ENCODE peak calls at places on chromosomes 6 and 20, in four cellular contexts. U is sigmoid colon, T is cardiac muscle cell, W is IMR-90. R is an unnamed sample.

GRCh38 chr20:34065260-34065659 is 46.8 kb downstream of the EIF2S2 start:
- DNase-seq in W (peak), T (no peak), U (no peak), R (peak)

GRCh38 chr6:10809098-10809497 is 29.2 kb downstream of the MAK start:
- DNase-seq in U (no peak), W (no peak), T (no peak), R (no peak)

GRCh38 chr20:19392344-19393140 is 180.1 kb downstream of the SLC24A3 start:
- DNase-seq in T (no peak), U (no peak), W (no peak), R (no peak)

GRCh38 chr6:169224185-169224695 is 29.4 kb downstream of the THBS2 start:
- DNase-seq in U (peak), W (peak), T (no peak), R (peak)

GRCh38 chr6:113847435-113847834 is 9.7 kb upstream of the MARCKS start:
- DNase-seq in T (no peak), U (no peak), W (peak), R (peak)

GRCh38 chr6:149140137-149140909 is 177.2 kb upstream of the TAB2 start:
- DNase-seq in U (no peak), T (no peak), W (no peak), R (no peak)

GRCh38 chr6:99618649-99619408 is 12.2 kb downstream of the PRDM13 start:
- DNase-seq in U (no peak), T (no peak), W (no peak), R (no peak)

GRCh38 chr6:112710710-112711109 is 363.6 kb downstream of the RFPL4B start:
- DNase-seq in W (no peak), T (no peak), U (no peak), R (no peak)

GRCh38 chr20:13611726-13612125 is 27.0 kb downstream of the TASP1 start:
- DNase-seq in T (no peak), U (no peak), W (no peak), R (no peak)

GRCh38 chr6:94751641-94752329 is 825.5 kb upstream of the MANEA start:
- DNase-seq in T (no peak), W (no peak), U (no peak), R (no peak)

GRCh38 chr20:63814833-63815612 is 16.0 kb downstream of the ZBTB46 start:
- DNase-seq in T (no peak), U (no peak), W (no peak), R (no peak)

GRCh38 chr6:13368716-13369115 is 40.4 kb upstream of the TBC1D7 start:
- DNase-seq in U (no peak), W (peak), T (no peak), R (peak)

GRCh38 chr20:41149679-41150131 is 12.4 kb downstream of the PLCG1 start:
- DNase-seq in W (peak), U (no peak), T (no peak), R (peak)

GRCh38 chr6:118867181-118867580 is 26.8 kb upstream of the ASF1A start:
- DNase-seq in U (no peak), W (peak), T (no peak), R (no peak)

GRCh38 chr6:20946037-20946436 is 411.8 kb downstream of the CDKAL1 start:
- DNase-seq in W (peak), U (no peak), T (no peak), R (peak)

GRCh38 chr6:6521961-6522360 is 66.6 kb upstream of the LY86 start:
- DNase-seq in T (no peak), U (no peak), W (no peak), R (no peak)

DNA sequence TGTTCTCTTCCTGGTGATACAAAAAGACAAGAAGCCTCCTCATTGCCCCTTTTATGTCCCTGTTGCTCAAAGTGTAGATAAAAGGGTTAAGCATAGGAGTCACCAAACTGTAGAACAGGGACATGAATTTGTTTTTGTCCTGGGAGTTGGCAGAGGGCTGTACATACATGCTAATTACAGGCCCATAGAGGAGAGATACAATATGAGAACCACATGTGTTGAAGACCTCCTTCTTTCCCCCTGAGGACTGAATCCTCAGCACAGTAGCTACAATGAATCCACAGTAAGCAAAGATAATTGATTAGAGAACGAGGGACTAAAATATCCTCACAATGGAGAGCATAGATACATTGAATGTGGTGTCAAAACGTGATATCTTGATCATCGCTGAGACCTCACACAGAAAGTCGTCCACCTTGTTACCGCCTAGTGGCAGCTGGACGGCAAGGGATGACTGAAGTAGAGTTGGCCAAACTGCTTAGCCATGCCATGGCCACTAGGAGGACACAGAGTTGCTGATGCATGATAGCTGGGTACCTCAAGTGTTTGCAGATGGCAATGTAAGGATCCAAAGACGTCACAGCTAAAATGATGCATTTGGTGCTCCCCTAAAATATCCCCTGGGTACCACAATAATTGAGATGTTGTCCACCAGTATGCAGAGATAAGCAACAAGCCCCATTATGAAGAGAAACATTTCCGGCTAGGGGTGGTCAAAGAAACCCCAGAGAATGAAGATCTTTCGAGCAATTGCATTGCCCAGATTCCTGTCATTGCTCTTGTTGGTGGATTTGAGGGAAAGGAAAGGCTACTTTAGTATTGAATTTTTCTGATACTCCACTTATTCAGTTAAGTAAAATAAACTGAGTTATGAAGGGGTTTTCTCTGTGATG is 15.0 kb downstream of the OR2B3 start:
- DNase-seq in W (no peak), T (peak), U (no peak), R (peak)
- TF ChIP-seq CTCF in W (peak), T (peak), U (no peak), R (peak)

GRCh38 chr20:8398289-8399051 is 266.4 kb downstream of the PLCB1 start:
- DNase-seq in T (no peak), U (no peak), W (no peak), R (no peak)
- TF ChIP-seq CTCF in T (peak), U (no peak), W (no peak), R (peak)

GRCh38 chr6:74050921-74051320 is 354.9 kb downstream of the CD109 start:
- DNase-seq in W (no peak), U (no peak), T (no peak), R (no peak)
- TF ChIP-seq CTCF in W (no peak), U (no peak), T (no peak), R (no peak)

GRCh38 chr6:30725713-30726505 is 5.8 kb downstream of the TUBB start:
- DNase-seq in W (peak), T (no peak), U (no peak), R (peak)

GRCh38 chr6:30726506-30727413 is 6.6 kb downstream of the TUBB start:
- DNase-seq in T (no peak), U (no peak), W (peak), R (peak)

GRCh38 chr6:30724906-30725667 is 4.9 kb downstream of the TUBB start:
- DNase-seq in U (no peak), T (no peak), W (peak), R (no peak)

GRCh38 chr6:30730611-30731435 is 10.7 kb downstream of the TUBB start:
- DNase-seq in T (peak), U (peak), W (peak), R (no peak)

GRCh38 chr6:30727920-30728605 is 7.9 kb downstream of the TUBB start:
- DNase-seq in W (peak), T (no peak), U (no peak), R (peak)
- TF ChIP-seq CTCF in W (peak), T (peak), U (no peak), R (peak)

GRCh38 chr6:108175592-108176279 is 9.9 kb downstream of the NR2E1 start:
- DNase-seq in W (no peak), T (no peak), U (no peak), R (no peak)
- TF ChIP-seq CTCF in W (no peak), T (no peak), U (no peak), R (no peak)

GRCh38 chr6:166465671-166466087 is 82.9 kb upstream of the MPC1 start:
- DNase-seq in T (no peak), W (peak), U (peak), R (peak)
- TF ChIP-seq CTCF in T (no peak), W (peak), U (peak), R (peak)

GRCh38 chr6:111477481-111477938 is 5.5 kb downstream of the REV3L start:
- DNase-seq in T (no peak), U (no peak), W (no peak), R (no peak)
- TF ChIP-seq CTCF in T (no peak), U (no peak), W (no peak), R (no peak)

DNA sequence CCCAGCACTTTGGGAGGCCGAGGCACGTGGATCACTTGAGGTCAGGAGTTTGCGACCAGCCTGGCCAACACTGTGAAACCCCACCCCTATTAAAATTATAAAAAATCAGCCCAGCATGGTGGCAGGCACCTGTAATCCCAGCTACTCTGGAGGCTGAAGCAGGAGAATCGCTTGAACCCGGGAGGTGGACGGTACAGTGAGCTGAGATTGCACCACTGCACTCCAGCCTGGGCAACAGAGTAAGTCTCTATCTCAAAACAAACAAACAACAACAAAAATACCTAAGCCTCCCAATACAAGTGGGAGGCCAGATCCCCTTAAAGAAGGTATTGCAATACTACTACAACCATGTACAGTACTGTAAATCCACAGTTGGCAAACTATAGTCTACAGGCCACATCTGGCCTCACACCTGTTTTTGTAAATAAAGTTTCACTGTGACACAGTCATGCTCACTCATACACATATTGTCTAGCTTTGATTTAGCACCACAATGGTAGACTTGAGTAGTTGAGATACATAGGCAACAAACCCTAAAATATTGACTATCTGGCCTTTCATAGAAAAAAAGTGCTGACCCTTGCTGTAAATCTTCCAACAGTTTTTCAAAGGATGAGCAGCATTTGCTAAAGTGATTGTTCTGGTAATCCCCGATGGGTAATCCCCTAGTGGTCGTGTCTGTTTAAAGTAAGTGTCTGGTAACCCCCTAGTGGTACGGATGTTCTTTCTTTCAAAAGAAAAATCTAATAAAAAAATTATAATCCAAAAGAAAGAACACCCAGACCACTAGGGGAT is 202.0 kb downstream of the RNGTT start:
- DNase-seq in T (no peak), W (no peak), U (no peak), R (no peak)
- TF ChIP-seq CTCF in T (no peak), W (no peak), U (no peak), R (peak)

DNA sequence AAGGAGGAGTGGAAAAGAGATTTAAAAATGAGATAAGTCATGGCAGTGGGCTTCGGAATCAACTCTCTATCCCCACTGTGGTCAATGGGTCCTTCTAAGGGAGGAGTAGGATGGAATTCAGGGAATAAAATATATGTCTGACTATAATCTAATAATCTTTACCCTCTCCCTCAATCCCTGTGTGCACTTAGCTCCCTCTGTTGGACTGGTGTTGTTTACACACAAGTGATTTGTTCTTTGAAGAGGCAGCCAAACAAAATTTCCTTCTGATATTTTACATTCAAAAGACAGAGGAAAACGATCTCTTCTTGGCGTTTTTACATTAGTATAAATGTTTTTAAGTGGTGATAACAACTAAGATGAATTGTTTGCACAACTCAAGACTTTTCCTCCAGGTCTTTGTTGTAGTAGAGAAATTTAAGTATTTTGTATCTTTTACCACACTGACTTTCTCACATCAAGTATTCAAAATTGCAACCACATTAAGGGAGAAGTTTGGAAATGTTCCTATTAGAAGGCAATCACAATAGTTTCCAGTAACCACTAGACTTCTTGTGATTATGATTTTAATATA is 317.7 kb downstream of the CENPW start:
- DNase-seq in T (peak), U (no peak), W (peak), R (peak)
- TF ChIP-seq CTCF in T (peak), U (peak), W (peak), R (peak)

R was measured in HFFc6.